ENCODE peak calls at places on chromosome 14, in nine cellular contexts. One of them, this sample, is unnamed.

GRCh38 chr14:49617846-49618519 is 2.4 kb downstream of the RPL36AL start:
- DNase-seq in GM04503: no peak
- DNase-seq in AG09309: no peak
- DNase-seq in esophagus squamous epithelium: no peak
- DNase-seq in body of pancreas: no peak
- DNase-seq in AG04450: no peak
- DNase-seq in heart left ventricle: no peak
- DNase-seq in activated T-cell treated with anti-CD3 and anti-CD28 coated beads for 4 hours: no peak
- DNase-seq in WTC11: no peak
- DNase-seq in this sample: no peak

GRCh38 chr14:66069830-66070541 is 416.2 kb upstream of the CCDC196 start:
- DNase-seq in GM04503: no peak
- DNase-seq in AG09309: no peak
- DNase-seq in esophagus squamous epithelium: no peak
- DNase-seq in body of pancreas: no peak
- DNase-seq in AG04450: no peak
- DNase-seq in heart left ventricle: no peak
- DNase-seq in activated T-cell treated with anti-CD3 and anti-CD28 coated beads for 4 hours: no peak
- DNase-seq in WTC11: no peak
- DNase-seq in this sample: no peak

GRCh38 chr14:61498303-61498702 is 176.9 kb downstream of the PRKCH start:
- DNase-seq in GM04503: no peak
- DNase-seq in AG09309: no peak
- DNase-seq in esophagus squamous epithelium: no peak
- DNase-seq in body of pancreas: no peak
- DNase-seq in AG04450: no peak
- DNase-seq in heart left ventricle: no peak
- DNase-seq in activated T-cell treated with anti-CD3 and anti-CD28 coated beads for 4 hours: no peak
- DNase-seq in WTC11: no peak
- DNase-seq in this sample: no peak

GRCh38 chr14:94620597-94620996 is 8.4 kb downstream of the SERPINA3 start:
- DNase-seq in GM04503: no peak
- DNase-seq in AG09309: no peak
- DNase-seq in esophagus squamous epithelium: no peak
- DNase-seq in body of pancreas: no peak
- DNase-seq in AG04450: no peak
- DNase-seq in heart left ventricle: no peak
- DNase-seq in activated T-cell treated with anti-CD3 and anti-CD28 coated beads for 4 hours: no peak
- DNase-seq in WTC11: no peak
- DNase-seq in this sample: no peak

GRCh38 chr14:99038401-99038800 is 233.6 kb downstream of the BCL11B start:
- DNase-seq in GM04503: no peak
- DNase-seq in AG09309: no peak
- DNase-seq in esophagus squamous epithelium: no peak
- DNase-seq in body of pancreas: no peak
- DNase-seq in AG04450: no peak
- DNase-seq in heart left ventricle: no peak
- DNase-seq in activated T-cell treated with anti-CD3 and anti-CD28 coated beads for 4 hours: no peak
- DNase-seq in WTC11: no peak
- DNase-seq in this sample: no peak

GRCh38 chr14:96304956-96305355 is 48.9 kb downstream of the BDKRB1 start:
- DNase-seq in GM04503: no peak
- DNase-seq in AG09309: no peak
- DNase-seq in esophagus squamous epithelium: no peak
- DNase-seq in body of pancreas: no peak
- DNase-seq in AG04450: no peak
- DNase-seq in heart left ventricle: no peak
- DNase-seq in activated T-cell treated with anti-CD3 and anti-CD28 coated beads for 4 hours: no peak
- DNase-seq in WTC11: peak
- DNase-seq in this sample: no peak

GRCh38 chr14:97178781-97179180 is 381.6 kb downstream of the VRK1 start:
- DNase-seq in GM04503: peak
- DNase-seq in AG09309: peak
- DNase-seq in esophagus squamous epithelium: no peak
- DNase-seq in body of pancreas: no peak
- DNase-seq in AG04450: no peak
- DNase-seq in heart left ventricle: no peak
- DNase-seq in activated T-cell treated with anti-CD3 and anti-CD28 coated beads for 4 hours: no peak
- DNase-seq in WTC11: no peak
- DNase-seq in this sample: no peak

GRCh38 chr14:91729756-91730155 is 2.1 kb downstream of the CATSPERB start:
- DNase-seq in GM04503: no peak
- DNase-seq in AG09309: no peak
- DNase-seq in esophagus squamous epithelium: no peak
- DNase-seq in body of pancreas: no peak
- DNase-seq in AG04450: no peak
- DNase-seq in heart left ventricle: no peak
- DNase-seq in activated T-cell treated with anti-CD3 and anti-CD28 coated beads for 4 hours: no peak
- DNase-seq in WTC11: no peak
- DNase-seq in this sample: no peak

GRCh38 chr14:72738181-72738611 is 155.7 kb downstream of the DPF3 start:
- DNase-seq in GM04503: no peak
- DNase-seq in AG09309: no peak
- DNase-seq in esophagus squamous epithelium: no peak
- DNase-seq in body of pancreas: no peak
- DNase-seq in AG04450: no peak
- DNase-seq in heart left ventricle: no peak
- DNase-seq in activated T-cell treated with anti-CD3 and anti-CD28 coated beads for 4 hours: no peak
- DNase-seq in WTC11: no peak
- DNase-seq in this sample: no peak

GRCh38 chr14:71089974-71090373 is 182.7 kb downstream of the PCNX1 start:
- DNase-seq in GM04503: peak
- DNase-seq in AG09309: peak
- DNase-seq in esophagus squamous epithelium: no peak
- DNase-seq in body of pancreas: no peak
- DNase-seq in AG04450: no peak
- DNase-seq in heart left ventricle: no peak
- DNase-seq in activated T-cell treated with anti-CD3 and anti-CD28 coated beads for 4 hours: no peak
- DNase-seq in WTC11: no peak
- DNase-seq in this sample: no peak

GRCh38 chr14:85921241-85921640 is 391.3 kb downstream of the FLRT2 start:
- DNase-seq in GM04503: no peak
- DNase-seq in AG09309: no peak
- DNase-seq in esophagus squamous epithelium: no peak
- DNase-seq in body of pancreas: no peak
- DNase-seq in AG04450: no peak
- DNase-seq in heart left ventricle: no peak
- DNase-seq in activated T-cell treated with anti-CD3 and anti-CD28 coated beads for 4 hours: no peak
- DNase-seq in WTC11: no peak
- DNase-seq in this sample: no peak

GRCh38 chr14:59060841-59061240 is 127.6 kb upstream of the DAAM1 start:
- DNase-seq in GM04503: no peak
- DNase-seq in AG09309: no peak
- DNase-seq in esophagus squamous epithelium: no peak
- DNase-seq in body of pancreas: no peak
- DNase-seq in AG04450: no peak
- DNase-seq in heart left ventricle: no peak
- DNase-seq in activated T-cell treated with anti-CD3 and anti-CD28 coated beads for 4 hours: no peak
- DNase-seq in WTC11: no peak
- DNase-seq in this sample: no peak

GRCh38 chr14:100148837-100149731 is 10.4 kb downstream of the DEGS2 start:
- DNase-seq in GM04503: no peak
- DNase-seq in AG09309: no peak
- DNase-seq in esophagus squamous epithelium: no peak
- DNase-seq in body of pancreas: no peak
- DNase-seq in AG04450: no peak
- DNase-seq in heart left ventricle: no peak
- DNase-seq in activated T-cell treated with anti-CD3 and anti-CD28 coated beads for 4 hours: no peak
- DNase-seq in WTC11: no peak
- DNase-seq in this sample: no peak

GRCh38 chr14:99118946-99119345 is 153.1 kb downstream of the BCL11B start:
- DNase-seq in GM04503: no peak
- DNase-seq in AG09309: no peak
- DNase-seq in esophagus squamous epithelium: no peak
- DNase-seq in body of pancreas: no peak
- DNase-seq in AG04450: no peak
- DNase-seq in heart left ventricle: no peak
- DNase-seq in activated T-cell treated with anti-CD3 and anti-CD28 coated beads for 4 hours: no peak
- DNase-seq in WTC11: no peak
- DNase-seq in this sample: no peak

GRCh38 chr14:105476937-105477658 is 2.5 kb downstream of the CRIP2 start:
- DNase-seq in GM04503: no peak
- DNase-seq in AG09309: no peak
- DNase-seq in esophagus squamous epithelium: no peak
- DNase-seq in body of pancreas: no peak
- DNase-seq in AG04450: no peak
- DNase-seq in heart left ventricle: peak
- DNase-seq in activated T-cell treated with anti-CD3 and anti-CD28 coated beads for 4 hours: no peak
- DNase-seq in WTC11: no peak
- DNase-seq in this sample: no peak

GRCh38 chr14:101508196-101508947 is 52.9 kb upstream of the DIO3 start:
- DNase-seq in GM04503: no peak
- DNase-seq in AG09309: no peak
- DNase-seq in esophagus squamous epithelium: no peak
- DNase-seq in body of pancreas: peak
- DNase-seq in AG04450: no peak
- DNase-seq in heart left ventricle: no peak
- DNase-seq in activated T-cell treated with anti-CD3 and anti-CD28 coated beads for 4 hours: no peak
- DNase-seq in WTC11: no peak
- DNase-seq in this sample: no peak

GRCh38 chr14:71163050-71163841 is 256.0 kb downstream of the PCNX1 start:
- DNase-seq in GM04503: no peak
- DNase-seq in AG09309: no peak
- DNase-seq in esophagus squamous epithelium: no peak
- DNase-seq in body of pancreas: no peak
- DNase-seq in AG04450: no peak
- DNase-seq in heart left ventricle: no peak
- DNase-seq in activated T-cell treated with anti-CD3 and anti-CD28 coated beads for 4 hours: no peak
- DNase-seq in WTC11: no peak
- DNase-seq in this sample: no peak

GRCh38 chr14:42163136-42163535 is 556.5 kb downstream of the LRFN5 start:
- DNase-seq in GM04503: no peak
- DNase-seq in AG09309: no peak
- DNase-seq in esophagus squamous epithelium: no peak
- DNase-seq in body of pancreas: no peak
- DNase-seq in AG04450: no peak
- DNase-seq in heart left ventricle: no peak
- DNase-seq in activated T-cell treated with anti-CD3 and anti-CD28 coated beads for 4 hours: no peak
- DNase-seq in WTC11: no peak
- DNase-seq in this sample: no peak

GRCh38 chr14:29749327-29749726 is 178.3 kb downstream of the PRKD1 start:
- DNase-seq in GM04503: no peak
- DNase-seq in AG09309: no peak
- DNase-seq in esophagus squamous epithelium: no peak
- DNase-seq in body of pancreas: no peak
- DNase-seq in AG04450: no peak
- DNase-seq in heart left ventricle: no peak
- DNase-seq in activated T-cell treated with anti-CD3 and anti-CD28 coated beads for 4 hours: no peak
- DNase-seq in WTC11: no peak
- DNase-seq in this sample: no peak

GRCh38 chr14:103155013-103155412 is 31.8 kb downstream of the TNFAIP2 start:
- DNase-seq in GM04503: peak
- DNase-seq in AG09309: no peak
- DNase-seq in esophagus squamous epithelium: no peak
- DNase-seq in body of pancreas: peak
- DNase-seq in AG04450: no peak
- DNase-seq in heart left ventricle: peak
- DNase-seq in activated T-cell treated with anti-CD3 and anti-CD28 coated beads for 4 hours: no peak
- DNase-seq in WTC11: no peak
- DNase-seq in this sample: no peak

GRCh38 chr14:22836301-22837058 is at the start of gene MMP14:
- DNase-seq in GM04503: peak
- DNase-seq in AG09309: no peak
- DNase-seq in esophagus squamous epithelium: no peak
- DNase-seq in body of pancreas: peak
- DNase-seq in AG04450: no peak
- DNase-seq in heart left ventricle: peak
- DNase-seq in activated T-cell treated with anti-CD3 and anti-CD28 coated beads for 4 hours: no peak
- DNase-seq in WTC11: peak
- DNase-seq in this sample: no peak

GRCh38 chr14:92525318-92526095 is 11.9 kb downstream of the RIN3 start:
- DNase-seq in GM04503: no peak
- DNase-seq in AG09309: no peak
- DNase-seq in esophagus squamous epithelium: no peak
- DNase-seq in body of pancreas: no peak
- DNase-seq in AG04450: no peak
- DNase-seq in heart left ventricle: no peak
- DNase-seq in activated T-cell treated with anti-CD3 and anti-CD28 coated beads for 4 hours: no peak
- DNase-seq in WTC11: no peak
- DNase-seq in this sample: no peak